ENCODE peak calls at places on chromosome 21, in six cellular contexts. S is HCT116, Y is hepatocyte, C is neural progenitor cell, Z is MM.1S, K is GM23338. I is an unnamed sample.
A peak's percentile ranks its signal among the peaks of the same experiment; 100 is the strongest.

GRCh38 chr21:17139696-17140095 is 373.1 kb upstream of the CXADR start:
- DNase-seq in S (no peak), Y (no peak), C (no peak), Z (peak; percentile 61), K (no peak), I (no peak)

GRCh38 chr21:16573581-16573980 is 843.8 kb downstream of the USP25 start:
- DNase-seq in S (no peak), Y (no peak), C (no peak), Z (no peak), K (no peak), I (no peak)

GRCh38 chr21:44382536-44382935 is 29.1 kb downstream of the TRPM2 start:
- DNase-seq in S (no peak), Y (no peak), C (no peak), Z (no peak), K (no peak), I (no peak)

GRCh38 chr21:33078907-33079582 is 9.1 kb downstream of the OLIG1 start:
- DNase-seq in S (peak; percentile 70), Y (peak; percentile 62), C (no peak), Z (peak; percentile 98), K (no peak), I (no peak)

GRCh38 chr21:31514598-31514997 is 144.9 kb upstream of the SOD1 start:
- DNase-seq in S (no peak), Y (peak; percentile 31), C (peak; percentile 73), Z (no peak), K (peak; percentile 66), I (no peak)

GRCh38 chr21:44375686-44376320 is 22.4 kb downstream of the TRPM2 start:
- DNase-seq in S (no peak), Y (no peak), C (no peak), Z (no peak), K (no peak), I (no peak)

GRCh38 chr21:36379236-36379635 is 6.0 kb upstream of the CHAF1B start:
- DNase-seq in S (no peak), Y (no peak), C (peak; percentile 47), Z (no peak), K (no peak), I (no peak)

GRCh38 chr21:27225142-27225541 is 258.3 kb upstream of the ADAMTS5 start:
- DNase-seq in S (no peak), Y (no peak), C (no peak), Z (no peak), K (no peak), I (no peak)

GRCh38 chr21:32994305-32994704 is 31.4 kb upstream of the OLIG2 start:
- DNase-seq in S (no peak), Y (peak; percentile 19), C (no peak), Z (peak; percentile 59), K (peak; percentile 57), I (peak; percentile 18)

GRCh38 chr21:44012474-44013379 is 618 bp downstream of the TRAPPC10 start:
- DNase-seq in S (no peak), Y (peak; percentile 76), C (peak; percentile 92), Z (peak; percentile 93), K (peak; percentile 85), I (peak; percentile 89)

GRCh38 chr21:32524010-32524719 is 61.2 kb downstream of the TCP10L start:
- DNase-seq in S (no peak), Y (no peak), C (peak; percentile 28), Z (peak; percentile 4), K (no peak), I (no peak)

GRCh38 chr21:34129039-34129891 is 55.9 kb downstream of the MRPS6 start:
- DNase-seq in S (no peak), Y (peak; percentile 85), C (peak; percentile 73), Z (no peak), K (peak; percentile 77), I (no peak)

GRCh38 chr21:28776251-28776650 is 216.4 kb downstream of the LTN1 start:
- DNase-seq in S (no peak), Y (no peak), C (no peak), Z (no peak), K (no peak), I (no peak)

GRCh38 chr21:31837613-31838390 is 35.0 kb upstream of the HUNK start:
- DNase-seq in S (no peak), Y (no peak), C (no peak), Z (peak; percentile 63), K (no peak), I (peak; percentile 37)

GRCh38 chr21:33587792-33588484 is 546 bp downstream of the DONSON start:
- DNase-seq in S (no peak), Y (peak; percentile 64), C (peak; percentile 64), Z (peak; percentile 58), K (peak; percentile 57), I (peak; percentile 57)

GRCh38 chr21:20661221-20661620 is 337.0 kb upstream of the NCAM2 start:
- DNase-seq in S (no peak), Y (no peak), C (peak; percentile 22), Z (no peak), K (peak; percentile 41), I (no peak)

GRCh38 chr21:15552914-15553491 is 176.8 kb upstream of the USP25 start:
- DNase-seq in S (no peak), Y (peak; percentile 10), C (no peak), Z (no peak), K (peak; percentile 45), I (peak; percentile 23)

GRCh38 chr21:37057614-37058013 is 15.3 kb downstream of the PIGP start:
- DNase-seq in S (no peak), Y (no peak), C (peak; percentile 82), Z (no peak), K (no peak), I (no peak)

GRCh38 chr21:36381841-36382589 is 3.2 kb upstream of the CHAF1B start:
- DNase-seq in S (no peak), Y (no peak), C (no peak), Z (no peak), K (no peak), I (no peak)

GRCh38 chr21:20822559-20823133 is 175.6 kb upstream of the NCAM2 start:
- DNase-seq in S (no peak), Y (no peak), C (peak; percentile 62), Z (no peak), K (peak; percentile 25), I (no peak)

GRCh38 chr21:15221799-15222386 is 157.1 kb upstream of the NRIP1 start:
- DNase-seq in S (peak; percentile 22), Y (peak; percentile 48), C (peak; percentile 23), Z (no peak), K (peak; percentile 82), I (no peak)

GRCh38 chr21:40204956-40205355 is 337.7 kb downstream of the PCP4 start:
- DNase-seq in S (no peak), Y (peak; percentile 7), C (peak; percentile 3), Z (no peak), K (no peak), I (no peak)

GRCh38 chr21:36887983-36888382 is 78.5 kb downstream of the HLCS start:
- DNase-seq in S (no peak), Y (no peak), C (peak; percentile 82), Z (no peak), K (no peak), I (no peak)

GRCh38 chr21:21921410-21922232 is 923.4 kb downstream of the NCAM2 start:
- DNase-seq in S (no peak), Y (peak; percentile 69), C (peak; percentile 58), Z (peak; percentile 68), K (peak; percentile 81), I (peak; percentile 5)

GRCh38 chr21:43884012-43884860 is 19.2 kb downstream of the AGPAT3 start:
- DNase-seq in S (peak; percentile 83), Y (peak; percentile 91), C (peak; percentile 65), Z (no peak), K (peak; percentile 24), I (no peak)

GRCh38 chr21:33734326-33734725 is 92.0 kb downstream of the ITSN1 start:
- DNase-seq in S (no peak), Y (no peak), C (no peak), Z (peak; percentile 19), K (no peak), I (no peak)

GRCh38 chr21:16570856-16571255 is 841.1 kb downstream of the USP25 start:
- DNase-seq in S (no peak), Y (no peak), C (no peak), Z (no peak), K (no peak), I (no peak)

GRCh38 chr21:32030146-32030652 is 157.4 kb downstream of the HUNK start:
- DNase-seq in S (no peak), Y (no peak), C (no peak), Z (no peak), K (no peak), I (no peak)

GRCh38 chr21:40652436-40652835 is 194.5 kb downstream of the DSCAM start:
- DNase-seq in S (no peak), Y (no peak), C (no peak), Z (no peak), K (no peak), I (no peak)

GRCh38 chr21:35737899-35738341 is 322.4 kb downstream of the SETD4 start:
- DNase-seq in S (no peak), Y (no peak), C (no peak), Z (no peak), K (no peak), I (no peak)

GRCh38 chr21:16280731-16281130 is 550.9 kb downstream of the USP25 start:
- DNase-seq in S (no peak), Y (no peak), C (no peak), Z (no peak), K (no peak), I (no peak)

GRCh38 chr21:33265664-33266049 is 510 bp upstream of the IL10RB start:
- DNase-seq in S (no peak), Y (peak; percentile 56), C (peak; percentile 45), Z (peak; percentile 54), K (peak; percentile 65), I (peak; percentile 80)

GRCh38 chr21:24188511-24188910 is 1418.8 kb downstream of the MRPL39 start:
- DNase-seq in S (no peak), Y (no peak), C (no peak), Z (no peak), K (no peak), I (no peak)

GRCh38 chr21:42366292-42367010 is at the start of gene TFF1:
- DNase-seq in S (no peak), Y (peak; percentile 84), C (no peak), Z (no peak), K (no peak), I (peak; percentile 9)
- H3K4me2 ChIP-seq in S (no peak within 1 kb of the TSS), Y (no peak within 1 kb of the TSS), C (no peak within 1 kb of the TSS), Z (no peak within 1 kb of the TSS), K (no peak within 1 kb of the TSS), I (peak within 1 kb of the TSS; percentile 16)

GRCh38 chr21:38631676-38632075 is 133.4 kb upstream of the ERG start:
- DNase-seq in S (no peak), Y (no peak), C (no peak), Z (no peak), K (no peak), I (no peak)
- TF ChIP-seq EZH2phosphoT487 in S (no peak), Y (no peak), C (no peak), Z (no peak), K (no peak), I (no peak)

GRCh38 chr21:46188226-46189212 is 4.3 kb upstream of the SPATC1L start:
- DNase-seq in S (peak; percentile 28), Y (peak; percentile 76), C (no peak), Z (no peak), K (peak; percentile 28), I (no peak)
- H3K4me2 ChIP-seq in S (peak overlapping the region; percentile 61), Y (peak overlapping the region; percentile 50), C (no peak overlapping the region), Z (no peak overlapping the region), K (no peak overlapping the region), I (no peak overlapping the region)

GRCh38 chr21:26107439-26107838 is 63.1 kb downstream of the APP start:
- DNase-seq in S (no peak), Y (no peak), C (no peak), Z (no peak), K (peak; percentile 43), I (no peak)
- TF ChIP-seq EZH2phosphoT487 in S (no peak), Y (no peak), C (no peak), Z (no peak), K (no peak), I (no peak)

I was measured in OCI-LY7.